ENCODE peak calls at places on chromosomes 16 and 17, in six cellular contexts. A is stimulated activated CD8-positive, alpha-beta memory T cell treated with anti-CD3 and anti-CD28 coated beads, Interleukin-15, amount 100 ng/mL, for 24 hours; Y is fibroblast of lung; L is hepatic stellate cell; E is DMS79; N is transverse colon. G is an unnamed sample.

GRCh38 chr16:56510544-56510943 is 9.3 kb downstream of the BBS2 start:
- DNase-seq in A (no peak), Y (no peak), L (no peak), E (no peak), N (no peak), G (no peak)

GRCh38 chr17:31068291-31068690 is 26.5 kb upstream of the NF1 start:
- DNase-seq in A (no peak), Y (no peak), L (peak; percentile 25), E (no peak), N (peak; percentile 65), G (no peak)

GRCh38 chr16:13633381-13633861 is 286.5 kb upstream of the ERCC4 start:
- DNase-seq in A (no peak), Y (no peak), L (no peak), E (no peak), N (no peak), G (no peak)

GRCh38 chr17:79838541-79839274 is 532 bp downstream of the CBX4 start:
- DNase-seq in A (no peak), Y (peak; percentile 61), L (peak; percentile 65), E (no peak), N (peak; percentile 63), G (no peak)

GRCh38 chr16:55557186-55557585 is 9.3 kb upstream of the CAPNS2 start:
- DNase-seq in A (no peak), Y (no peak), L (no peak), E (no peak), N (no peak), G (no peak)

GRCh38 chr16:14309906-14310305 is 238.8 kb downstream of the MRTFB start:
- DNase-seq in A (no peak), Y (peak; percentile 83), L (peak; percentile 68), E (no peak), N (no peak), G (no peak)

GRCh38 chr16:85524630-85525463 is 88.3 kb upstream of the GSE1 start:
- DNase-seq in A (no peak), Y (peak; percentile 19), L (no peak), E (no peak), N (no peak), G (no peak)

GRCh38 chr17:51005768-51006167 is 114.9 kb downstream of the SPAG9 start:
- DNase-seq in A (no peak), Y (no peak), L (no peak), E (no peak), N (no peak), G (no peak)

GRCh38 chr16:84391151-84391873 is 23.0 kb downstream of the ATP2C2 start:
- DNase-seq in A (no peak), Y (peak; percentile 34), L (peak; percentile 32), E (no peak), N (no peak), G (no peak)

GRCh38 chr17:7235693-7236665 is 1.7 kb upstream of the DVL2 start:
- DNase-seq in A (no peak), Y (peak; percentile 51), L (no peak), E (no peak), N (no peak), G (no peak)

GRCh38 chr16:71311553-71312158 is 22.5 kb upstream of the CMTR2 start:
- DNase-seq in A (no peak), Y (peak; percentile 6), L (no peak), E (no peak), N (no peak), G (no peak)

GRCh38 chr17:34252138-34252889 is 2.8 kb upstream of the CCL2 start:
- DNase-seq in A (no peak), Y (peak; percentile 95), L (peak; percentile 69), E (no peak), N (peak; percentile 81), G (no peak)

GRCh38 chr16:71807905-71808592 is 585 bp downstream of the AP1G1 start:
- DNase-seq in A (no peak), Y (peak; percentile 38), L (peak; percentile 31), E (no peak), N (peak; percentile 47), G (no peak)

GRCh38 chr17:74921045-74921681 is 1.9 kb downstream of the USH1G start:
- DNase-seq in A (no peak), Y (no peak), L (no peak), E (no peak), N (no peak), G (no peak)

GRCh38 chr17:42202696-42203095 is 8.4 kb upstream of the GHDC start:
- DNase-seq in A (no peak), Y (peak; percentile 10), L (no peak), E (no peak), N (no peak), G (no peak)

GRCh38 chr16:14300631-14301149 is 229.6 kb downstream of the MRTFB start:
- DNase-seq in A (no peak), Y (peak; percentile 82), L (peak; percentile 81), E (peak; percentile 26), N (peak; percentile 69), G (no peak)

GRCh38 chr17:81123052-81124048 is 42.0 kb upstream of the PVALEF start:
- DNase-seq in A (no peak), Y (no peak), L (no peak), E (no peak), N (no peak), G (no peak)

GRCh38 chr16:89022051-89022836 is 45.2 kb upstream of the CBFA2T3 start:
- DNase-seq in A (no peak), Y (no peak), L (no peak), E (no peak), N (no peak), G (no peak)

GRCh38 chr17:10631048-10631700 is 25.9 kb downstream of the MYH3 start:
- DNase-seq in A (no peak), Y (no peak), L (peak; percentile 62), E (no peak), N (peak; percentile 19), G (no peak)